ENCODE peak calls at places on chromosomes 12 and 14, in seven cellular contexts. N is right cardiac atrium; C is tibial artery; B is CD8-positive, alpha-beta memory T cell; S is uterus; Q is vagina; I is CD8-positive, alpha-beta T cell. K is an unnamed sample. For H3K4me1, the result is how much of the 10 kb centered on the place peaks cover.

GRCh38 chr12:79194595-79194994 is 330.0 kb downstream of the SYT1 start:
- DNase-seq in B (no peak), N (no peak), S (no peak), Q (no peak), C (no peak), I (no peak), K (no peak)

GRCh38 chr14:99244299-99244959 is 27.6 kb downstream of the BCL11B start:
- DNase-seq in Q (no peak), S (no peak), C (no peak), B (no peak), I (no peak), N (no peak), K (no peak)

GRCh38 chr12:28585146-28585545 is 394.9 kb downstream of the CCDC91 start:
- DNase-seq in C (no peak), Q (no peak), I (no peak), S (no peak), B (no peak), N (no peak), K (no peak)

GRCh38 chr12:91109148-91109564 is 2.1 kb downstream of the LUM start:
- DNase-seq in N (peak), I (peak), Q (no peak), B (no peak), C (peak), S (peak), K (peak)

GRCh38 chr14:62792578-62792977 is 252.7 kb downstream of the KCNH5 start:
- DNase-seq in S (no peak), C (no peak), Q (no peak), B (no peak), N (no peak), I (no peak), K (no peak)

GRCh38 chr14:61321385-61322010 is at the start of gene PRKCH:
- DNase-seq in S (peak), N (peak), B (peak), Q (no peak), I (peak), C (peak), K (peak)

GRCh38 chr14:77882098-77882497 is 82.2 kb downstream of the ADCK1 start:
- DNase-seq in S (no peak), B (no peak), I (no peak), N (peak), Q (no peak), C (no peak), K (peak)

GRCh38 chr12:72493390-72493789 is 221.2 kb downstream of the TRHDE start:
- DNase-seq in C (no peak), N (no peak), S (no peak), I (no peak), Q (no peak), B (no peak), K (no peak)

GRCh38 chr12:58833844-58834243 is 86.5 kb downstream of the LRIG3 start:
- DNase-seq in I (no peak), Q (no peak), N (no peak), S (no peak), B (no peak), C (no peak), K (no peak)

GRCh38 chr12:71465794-71466193 is 26.2 kb downstream of the LGR5 start:
- DNase-seq in Q (no peak), N (no peak), C (no peak), B (no peak), S (no peak), I (no peak), K (no peak)

GRCh38 chr12:107404981-107405380 is 280.6 kb upstream of the PWP1 start:
- DNase-seq in Q (no peak), N (no peak), I (no peak), B (no peak), S (no peak), C (no peak), K (no peak)

GRCh38 chr12:11815397-11815796 is 165.9 kb downstream of the ETV6 start:
- DNase-seq in I (no peak), B (no peak), S (no peak), C (no peak), N (no peak), Q (no peak), K (no peak)

GRCh38 chr14:91330111-91330696 is 85.7 kb upstream of the GPR68 start:
- DNase-seq in I (no peak), N (no peak), C (no peak), Q (no peak), S (no peak), B (no peak), K (no peak)

GRCh38 chr14:52783211-52783610 is 8.2 kb downstream of the GNPNAT1 start:
- DNase-seq in B (no peak), I (no peak), N (no peak), C (no peak), S (no peak), Q (no peak), K (no peak)

GRCh38 chr14:21917699-21918436 is 244.2 kb upstream of the OR4E1 start:
- DNase-seq in Q (no peak), C (no peak), N (no peak), B (peak), I (peak), S (no peak), K (no peak)

GRCh38 chr14:101080922-101081593 is 177.5 kb upstream of the RTL1 start:
- DNase-seq in C (no peak), S (no peak), I (no peak), B (no peak), N (no peak), Q (no peak), K (no peak)

GRCh38 chr12:92912052-92912451 is 17.0 kb downstream of the EEA1 start:
- DNase-seq in C (no peak), S (no peak), B (no peak), I (no peak), Q (no peak), N (no peak), K (no peak)

GRCh38 chr14:22410497-22410896 is 178.5 kb downstream of the DAD1 start:
- DNase-seq in B (no peak), N (no peak), C (no peak), S (no peak), Q (no peak), I (no peak), K (no peak)

GRCh38 chr12:74538491-74539258 is 1.0 kb downstream of the ATXN7L3B start:
- DNase-seq in N (peak), B (peak), S (no peak), I (peak), Q (no peak), C (no peak), K (no peak)

GRCh38 chr12:132700212-132700913 is 10.3 kb upstream of the PGAM5 start:
- DNase-seq in Q (no peak), S (no peak), I (no peak), C (no peak), N (no peak), B (no peak), K (no peak)

GRCh38 chr12:41286426-41286825 is 98.3 kb downstream of the PDZRN4 start:
- DNase-seq in Q (no peak), S (no peak), B (no peak), N (no peak), C (no peak), I (no peak), K (no peak)

GRCh38 chr12:3227076-3227975 is 150.1 kb downstream of the TSPAN9 start:
- DNase-seq in Q (no peak), S (no peak), N (peak), C (no peak), I (no peak), B (no peak), K (no peak)

GRCh38 chr12:94873368-94874085 is 130.0 kb downstream of the NDUFA12 start:
- DNase-seq in C (no peak), N (peak), B (no peak), Q (no peak), S (peak), I (no peak), K (peak)

GRCh38 chr12:112664569-112664968 is 127.0 kb upstream of the RPH3A start:
- DNase-seq in I (no peak), N (no peak), B (no peak), Q (no peak), S (no peak), C (no peak), K (no peak)

GRCh38 chr14:37598085-37598972 is 2.9 kb downstream of the TTC6 start:
- DNase-seq in B (no peak), C (no peak), I (no peak), Q (no peak), N (peak), S (no peak), K (no peak)

GRCh38 chr12:103697912-103698751 is 111.1 kb downstream of the STAB2 start:
- DNase-seq in B (no peak), I (no peak), N (no peak), S (no peak), Q (no peak), C (no peak), K (no peak)

GRCh38 chr12:128864516-128865186 is 11.4 kb downstream of the GLT1D1 start:
- DNase-seq in Q (no peak), N (peak), C (peak), B (no peak), I (no peak), S (no peak), K (peak)

GRCh38 chr14:85921241-85921640 is 391.3 kb downstream of the FLRT2 start:
- DNase-seq in C (no peak), I (no peak), Q (no peak), B (no peak), N (no peak), S (no peak), K (no peak)

GRCh38 chr12:77768558-77768957 is 62.1 kb upstream of the NAV3 start:
- DNase-seq in I (no peak), S (no peak), N (no peak), C (no peak), Q (no peak), B (no peak), K (no peak)

GRCh38 chr12:62635630-62636029 is 169.0 kb downstream of the MON2 start:
- DNase-seq in S (no peak), I (no peak), N (no peak), B (no peak), Q (no peak), C (no peak), K (no peak)

DNA sequence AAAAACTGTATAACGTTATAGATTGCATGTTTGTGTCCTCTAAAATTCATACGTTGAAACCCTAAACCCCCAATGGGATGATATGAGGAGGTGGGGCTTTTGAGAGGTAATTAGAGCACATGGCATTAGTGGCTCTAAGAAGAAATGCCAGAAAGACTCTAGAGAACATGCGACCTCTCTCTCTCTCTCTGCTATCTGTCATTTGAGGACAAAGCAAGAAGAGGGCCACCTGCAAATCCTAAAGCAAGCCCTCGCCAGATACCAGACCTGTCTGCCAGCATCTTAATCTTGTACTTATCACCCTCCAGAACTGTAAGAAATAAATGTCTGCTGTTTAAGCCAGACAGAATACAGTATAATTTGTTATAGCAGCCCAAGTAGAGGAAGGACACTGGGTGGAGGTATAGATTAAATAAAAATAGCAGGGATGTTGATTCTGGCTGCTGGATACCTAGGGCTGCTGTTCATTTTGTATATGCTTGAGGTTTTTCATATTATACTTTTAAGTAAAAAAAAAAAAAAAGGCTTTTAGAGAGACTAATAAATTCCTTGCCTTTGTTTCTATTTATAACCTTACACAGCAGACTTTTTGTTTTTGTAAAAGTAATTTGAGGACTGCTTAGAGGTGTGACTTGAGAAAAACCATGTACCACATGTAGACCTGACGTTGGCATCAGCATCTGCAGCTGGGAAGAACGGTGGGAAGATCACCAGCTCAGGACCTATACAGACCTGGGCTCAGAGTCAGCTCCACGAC is 26.9 kb downstream of the MOK start:
- DNase-seq in C (no peak), Q (no peak), S (no peak), N (no peak), I (no peak), B (no peak), K (no peak)
- H3K4me1 ChIP-seq in C (under half), Q (under half), S (under half), N (under half), I (under half), B (under half), K (under half)

GRCh38 chr12:76332606-76333005 is 15.6 kb downstream of the BBS10 start:
- DNase-seq in B (no peak), Q (no peak), I (no peak), C (no peak), S (no peak), N (no peak), K (no peak)

GRCh38 chr12:76329606-76330005 is 18.6 kb downstream of the BBS10 start:
- DNase-seq in B (no peak), Q (no peak), N (no peak), I (no peak), C (no peak), S (no peak), K (no peak)

DNA sequence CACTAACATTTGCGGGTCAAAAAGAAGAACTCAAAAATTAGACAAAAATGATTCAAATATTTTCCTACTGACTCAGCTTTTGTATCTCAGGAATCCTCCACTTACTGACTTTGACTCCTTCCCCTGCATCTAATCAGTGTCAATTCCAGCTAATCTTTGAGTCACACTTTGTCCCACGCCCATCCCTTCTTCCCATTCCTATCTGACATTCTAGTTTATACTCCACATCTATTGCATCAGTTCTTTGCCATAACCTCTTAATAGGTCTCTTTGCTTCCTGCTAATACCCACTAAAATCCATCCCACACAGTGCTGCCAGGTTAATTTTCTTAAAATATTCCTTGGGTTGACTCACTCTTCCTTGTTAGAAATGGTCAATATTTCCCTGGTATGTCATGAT is 19.1 kb downstream of the BBS10 start:
- DNase-seq in S (no peak), C (no peak), I (no peak), B (no peak), Q (no peak), N (no peak), K (no peak)
- H3K27ac ChIP-seq in S (no peak), C (no peak), I (no peak), B (no peak), Q (no peak), N (no peak), K (no peak)

GRCh38 chr14:56903304-56904021 is 93.2 kb upstream of the OTX2 start:
- DNase-seq in N (no peak), B (no peak), Q (no peak), S (no peak), I (no peak), C (no peak), K (no peak)
- H3K4me1 ChIP-seq in N (under half), B (under half), Q (under half), S (under half), I (under half), C (under half), K (under half)

GRCh38 chr12:51008329-51008728 is 17.9 kb downstream of the SLC11A2 start:
- DNase-seq in N (no peak), C (no peak), S (no peak), I (no peak), Q (no peak), B (no peak), K (no peak)

GRCh38 chr12:51012570-51013236 is 13.5 kb downstream of the SLC11A2 start:
- DNase-seq in B (no peak), C (no peak), N (no peak), S (no peak), Q (no peak), I (no peak), K (no peak)

GRCh38 chr12:51005671-51006070 is 20.5 kb downstream of the SLC11A2 start:
- DNase-seq in N (no peak), C (no peak), S (no peak), Q (no peak), B (no peak), I (no peak), K (no peak)

GRCh38 chr12:51011960-51012359 is 14.2 kb downstream of the SLC11A2 start:
- DNase-seq in I (no peak), C (no peak), S (no peak), Q (no peak), B (no peak), N (peak), K (no peak)

GRCh38 chr12:51009038-51009437 is 17.1 kb downstream of the SLC11A2 start:
- DNase-seq in B (peak), C (peak), Q (no peak), N (peak), I (peak), S (no peak), K (peak)
- H3K27ac ChIP-seq in B (no peak), C (no peak), Q (no peak), N (peak), I (peak), S (no peak), K (peak)

GRCh38 chr12:6872073-6873048 is 742 bp downstream of the SPSB2 start:
- DNase-seq in Q (no peak), N (peak), C (peak), S (peak), I (peak), B (peak), K (peak)
- H3K4me1 ChIP-seq in Q (under half), N (under half), C (under half), S (under half), I (under half), B (under half), K (half or more)

GRCh38 chr12:111448831-111449790 is 43.4 kb downstream of the SH2B3 start:
- DNase-seq in C (peak), I (no peak), S (no peak), Q (peak), N (no peak), B (no peak), K (no peak)

GRCh38 chr12:111446044-111446581 is 40.4 kb downstream of the SH2B3 start:
- DNase-seq in N (no peak), Q (peak), S (peak), C (peak), I (no peak), B (no peak), K (no peak)

GRCh38 chr12:111446631-111447570 is 41.2 kb downstream of the SH2B3 start:
- DNase-seq in Q (peak), B (no peak), S (peak), N (no peak), I (no peak), C (peak), K (no peak)

GRCh38 chr12:111448266-111448830 is 42.6 kb downstream of the SH2B3 start:
- DNase-seq in Q (peak), B (no peak), N (no peak), C (peak), S (no peak), I (no peak), K (no peak)

GRCh38 chr12:111447571-111448265 is 42.0 kb downstream of the SH2B3 start:
- DNase-seq in C (peak), S (peak), B (no peak), I (no peak), Q (peak), N (no peak), K (no peak)
- H3K27ac ChIP-seq in C (no peak), S (peak), B (no peak), I (no peak), Q (no peak), N (peak), K (peak)

DNA sequence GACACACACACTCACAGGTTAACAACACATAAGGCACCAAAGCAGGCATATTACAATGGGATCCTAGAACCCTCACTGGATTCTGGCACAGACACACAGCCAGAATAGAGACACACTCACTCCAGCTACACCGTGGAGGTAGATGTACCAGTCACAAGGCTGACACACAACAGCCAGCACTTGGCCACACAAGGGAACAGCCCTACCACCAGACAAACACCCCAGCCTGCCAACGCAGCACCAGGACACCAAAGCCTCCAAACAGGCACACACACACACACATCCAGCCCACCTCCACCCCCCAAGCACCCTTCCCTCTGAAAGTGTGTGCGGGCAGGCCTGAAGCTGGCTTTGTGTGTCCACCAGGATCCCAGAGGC is 10.9 kb upstream of the ITGB7 start:
- DNase-seq in Q (no peak), C (no peak), B (peak), I (no peak), N (peak), S (no peak), K (no peak)
- H3K4me1 ChIP-seq in Q (half or more), C (under half), B (half or more), I (half or more), N (under half), S (under half), K (half or more)

GRCh38 chr12:65334534-65334933 is 56.1 kb downstream of the MSRB3 start:
- DNase-seq in I (no peak), N (no peak), C (no peak), S (no peak), Q (no peak), B (no peak), K (no peak)

GRCh38 chr12:65339161-65339560 is 60.7 kb downstream of the MSRB3 start:
- DNase-seq in I (no peak), S (no peak), B (no peak), Q (no peak), N (no peak), C (no peak), K (no peak)

GRCh38 chr12:65331456-65331855 is 53.0 kb downstream of the MSRB3 start:
- DNase-seq in C (no peak), I (no peak), S (no peak), N (no peak), Q (no peak), B (no peak), K (no peak)

GRCh38 chr12:65333649-65334048 is 55.2 kb downstream of the MSRB3 start:
- DNase-seq in C (no peak), N (no peak), I (no peak), B (no peak), Q (no peak), S (no peak), K (no peak)

DNA sequence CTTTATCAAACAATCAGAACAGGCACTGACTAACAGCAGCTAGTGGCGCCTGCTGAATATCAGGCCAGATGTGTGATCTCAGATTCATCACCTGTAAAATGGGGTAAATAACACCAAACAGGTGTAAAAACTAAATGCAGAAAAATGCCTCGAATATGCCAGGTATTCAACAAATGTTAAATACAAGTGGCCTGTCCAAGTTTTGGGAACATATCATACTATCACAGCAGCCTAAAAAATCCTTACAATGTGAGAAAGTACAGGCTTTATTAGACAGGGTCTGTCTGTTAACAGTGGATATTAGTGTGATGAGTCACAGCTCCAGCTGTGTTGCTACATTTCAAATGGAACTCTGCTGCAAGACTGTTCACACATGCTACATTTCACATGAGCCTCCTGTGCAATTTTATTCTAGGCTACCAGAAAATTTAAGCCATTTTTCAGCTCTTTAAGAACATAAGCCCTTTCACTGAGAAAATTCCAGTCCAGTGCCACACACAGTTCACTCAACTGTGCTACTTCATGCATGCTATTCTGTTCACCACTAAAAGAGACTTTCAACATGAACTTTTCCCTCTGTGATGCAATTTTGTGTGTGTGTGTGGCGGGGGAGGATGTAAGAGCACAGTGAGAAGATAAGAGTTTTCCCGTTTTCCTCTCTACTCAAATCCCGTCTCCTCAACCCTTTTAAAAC is 56.7 kb downstream of the MSRB3 start:
- DNase-seq in N (peak), Q (no peak), B (no peak), C (no peak), S (peak), I (no peak), K (no peak)
- H3K27ac ChIP-seq in N (peak), Q (no peak), B (no peak), C (no peak), S (peak), I (no peak), K (peak)